ENCODE peak calls at places on chromosomes 3 and 15, in four cellular contexts. Z, H, D and X are unnamed samples. For H3K4me1, the result is how much of the 10 kb centered on the place peaks cover.

GRCh38 chr3:59771760-59772159 is 721.9 kb upstream of the CFAP20DC start:
- DNase-seq in Z (no peak), H (no peak), D (peak), X (no peak)

GRCh38 chr3:72165808-72166207 is 380.9 kb upstream of the PROK2 start:
- DNase-seq in Z (no peak), H (no peak), D (no peak), X (no peak)

GRCh38 chr3:147397155-147397888 is 9.0 kb downstream of the ZIC4 start:
- DNase-seq in Z (no peak), H (no peak), D (no peak), X (no peak)

GRCh38 chr15:67834593-67835348 is 5.1 kb downstream of the RNU6-1 start:
- DNase-seq in Z (no peak), H (no peak), D (no peak), X (no peak)

GRCh38 chr3:42544492-42545283 is 37.1 kb downstream of the SEC22C start:
- DNase-seq in Z (peak), H (peak), D (no peak), X (peak)

GRCh38 chr3:120145498-120146285 is 51.4 kb upstream of the GSK3B start:
- DNase-seq in Z (no peak), H (no peak), D (peak), X (no peak)

GRCh38 chr3:56124546-56124945 is 343.7 kb downstream of the ERC2 start:
- DNase-seq in Z (no peak), H (no peak), D (no peak), X (no peak)

GRCh38 chr15:98347001-98347400 is 301.3 kb upstream of the IGF1R start:
- DNase-seq in Z (no peak), H (no peak), D (no peak), X (no peak)

GRCh38 chr15:89089316-89090230 is 1.3 kb downstream of the ABHD2 start:
- DNase-seq in Z (no peak), H (no peak), D (no peak), X (no peak)

GRCh38 chr3:39250116-39250747 is 29.6 kb downstream of the CX3CR1 start:
- DNase-seq in Z (no peak), H (peak), D (no peak), X (no peak)

GRCh38 chr15:76190767-76191538 is 120.3 kb downstream of the ETFA start:
- DNase-seq in Z (peak), H (peak), D (peak), X (peak)

GRCh38 chr3:160378331-160379109 is 20.5 kb downstream of the IFT80 start:
- DNase-seq in Z (no peak), H (no peak), D (no peak), X (no peak)

DNA sequence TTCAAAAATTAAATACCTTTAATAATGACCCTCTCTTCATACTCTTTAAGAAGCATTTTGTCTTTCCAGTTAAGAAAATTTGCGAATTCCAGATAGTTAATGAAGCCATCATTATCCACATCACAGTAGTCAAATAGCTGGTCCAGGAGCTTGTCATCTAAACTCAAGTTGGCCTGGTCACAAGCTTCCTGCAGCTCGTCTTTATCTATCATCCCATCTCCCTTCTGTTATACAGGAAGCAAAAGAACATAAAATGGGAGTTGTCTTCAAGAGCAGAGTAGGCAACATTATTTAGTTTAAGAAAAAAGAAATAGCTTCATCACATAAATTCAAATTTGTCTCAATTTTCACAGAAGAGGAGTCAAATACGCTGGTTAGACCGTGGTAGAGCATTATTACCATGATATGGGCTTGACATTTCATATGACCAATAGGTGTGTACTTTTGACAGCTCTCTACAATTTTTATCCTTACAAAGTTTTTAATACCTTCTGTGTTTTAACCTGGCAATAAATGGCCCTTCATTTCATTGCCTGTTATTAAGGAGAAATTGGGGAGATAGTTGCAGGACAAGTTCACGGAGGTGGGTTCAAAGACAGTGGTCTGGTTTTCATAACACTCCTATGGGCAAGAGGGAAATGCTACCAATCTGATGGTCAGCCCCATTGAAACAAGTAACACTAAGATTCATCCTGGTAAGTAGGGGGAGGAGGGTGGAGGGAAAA is 45.4 kb downstream of the EFHB start:
- DNase-seq in Z (no peak), H (no peak), D (no peak), X (no peak)
- H3K27ac ChIP-seq in Z (peak), H (peak), D (peak), X (peak)

GRCh38 chr3:195186041-195186709 is 84.8 kb downstream of the XXYLT1 start:
- DNase-seq in Z (peak), H (no peak), D (no peak), X (no peak)
- H3K4me1 ChIP-seq in Z (under half), H (under half), D (under half), X (under half)

GRCh38 chr3:151084893-151085226 is 604 bp upstream of the MED12L start:
- DNase-seq in Z (no peak), H (no peak), D (no peak), X (no peak)
- H3K4me3 ChIP-seq in Z (peak), H (peak), D (peak), X (peak)

GRCh38 chr3:172102883-172103310 is 63.5 kb downstream of the FNDC3B start:
- DNase-seq in Z (no peak), H (no peak), D (no peak), X (no peak)

GRCh38 chr3:172100482-172100881 is 61.1 kb downstream of the FNDC3B start:
- DNase-seq in Z (no peak), H (no peak), D (no peak), X (no peak)

GRCh38 chr3:172102123-172102882 is 62.9 kb downstream of the FNDC3B start:
- DNase-seq in Z (no peak), H (peak), D (no peak), X (no peak)

GRCh38 chr3:172099495-172099808 is 60.1 kb downstream of the FNDC3B start:
- DNase-seq in Z (no peak), H (no peak), D (no peak), X (no peak)

DNA sequence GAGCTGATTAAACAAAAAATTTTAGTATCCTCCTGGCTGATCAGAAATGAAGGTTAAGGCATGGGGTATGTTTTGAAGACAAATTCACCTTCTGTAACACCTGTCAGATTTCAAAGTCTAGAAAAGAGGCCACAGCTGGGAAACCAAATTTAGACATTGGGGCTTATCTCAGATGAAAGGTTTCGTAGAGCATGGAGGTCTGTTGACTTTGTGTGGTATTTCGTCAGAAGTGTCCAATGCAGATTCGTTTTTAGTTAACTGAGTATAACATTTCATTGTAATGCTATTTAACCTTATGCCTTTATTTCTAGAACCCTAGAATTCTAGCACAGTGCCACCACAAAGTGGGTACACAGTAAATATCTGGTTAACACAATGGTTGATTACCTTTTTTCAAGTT is 61.7 kb downstream of the FNDC3B start:
- DNase-seq in Z (no peak), H (no peak), D (no peak), X (no peak)
- H3K27ac ChIP-seq in Z (no peak), H (peak), D (no peak), X (no peak)

GRCh38 chr3:17194116-17194515 is 309.4 kb downstream of the PLCL2 start:
- DNase-seq in Z (no peak), H (no peak), D (no peak), X (no peak)

GRCh38 chr3:17187589-17188184 is 302.9 kb downstream of the PLCL2 start:
- DNase-seq in Z (no peak), H (no peak), D (no peak), X (no peak)

GRCh38 chr3:17192995-17193394 is 308.2 kb downstream of the PLCL2 start:
- DNase-seq in Z (no peak), H (no peak), D (no peak), X (no peak)

GRCh38 chr3:17188378-17188777 is 303.6 kb downstream of the PLCL2 start:
- DNase-seq in Z (no peak), H (no peak), D (no peak), X (no peak)

GRCh38 chr3:17190353-17191078 is 305.8 kb downstream of the PLCL2 start:
- DNase-seq in Z (no peak), H (no peak), D (no peak), X (no peak)
- H3K4me1 ChIP-seq in Z (under half), H (under half), D (under half), X (half or more)

GRCh38 chr3:143252931-143253330 is 133.4 kb downstream of the CHST2 start:
- DNase-seq in Z (no peak), H (no peak), D (no peak), X (no peak)

GRCh38 chr3:143261848-143262247 is 142.3 kb downstream of the CHST2 start:
- DNase-seq in Z (no peak), H (no peak), D (no peak), X (no peak)

GRCh38 chr3:143255725-143256124 is 136.2 kb downstream of the CHST2 start:
- DNase-seq in Z (no peak), H (no peak), D (no peak), X (no peak)

GRCh38 chr3:143256416-143256815 is 136.8 kb downstream of the CHST2 start:
- DNase-seq in Z (no peak), H (no peak), D (no peak), X (no peak)
- H3K4me3 ChIP-seq in Z (no peak), H (no peak), D (no peak), X (no peak)

GRCh38 chr15:55999635-56000034 is 6.2 kb upstream of the NEDD4 start:
- DNase-seq in Z (no peak), H (no peak), D (peak), X (no peak)
- H3K27ac ChIP-seq in Z (no peak), H (no peak), D (no peak), X (no peak)